ENCODE peak calls at places on chromosomes 3 and 15, in eight cellular contexts. One of them, this sample, is unnamed.

GRCh38 chr3:58529516-58530353 is 7.3 kb downstream of the ACOX2 start:
- DNase-seq in transverse colon: no peak
- DNase-seq in ascending aorta: no peak
- DNase-seq in AG04450: no peak
- DNase-seq in CD4-positive, alpha-beta T cell: no peak
- DNase-seq in CD14-positive monocyte: no peak
- DNase-seq in fibroblast of lung: no peak
- DNase-seq in MM.1S: no peak
- DNase-seq in this sample: no peak

GRCh38 chr3:54339608-54340007 is 217.3 kb downstream of the CACNA2D3 start:
- DNase-seq in CD14-positive monocyte: no peak
- DNase-seq in MM.1S: no peak
- DNase-seq in transverse colon: no peak
- DNase-seq in fibroblast of lung: no peak
- DNase-seq in CD4-positive, alpha-beta T cell: no peak
- DNase-seq in AG04450: no peak
- DNase-seq in ascending aorta: no peak
- DNase-seq in this sample: no peak

GRCh38 chr3:159914421-159914820 is 74.2 kb upstream of the IL12A start:
- DNase-seq in CD14-positive monocyte: no peak
- DNase-seq in MM.1S: no peak
- DNase-seq in fibroblast of lung: no peak
- DNase-seq in ascending aorta: no peak
- DNase-seq in transverse colon: no peak
- DNase-seq in CD4-positive, alpha-beta T cell: no peak
- DNase-seq in AG04450: no peak
- DNase-seq in this sample: no peak

GRCh38 chr3:17745301-17745700 is 2.9 kb upstream of the TBC1D5 start:
- DNase-seq in AG04450: no peak
- DNase-seq in MM.1S: no peak
- DNase-seq in fibroblast of lung: no peak
- DNase-seq in transverse colon: no peak
- DNase-seq in ascending aorta: no peak
- DNase-seq in CD14-positive monocyte: no peak
- DNase-seq in CD4-positive, alpha-beta T cell: no peak
- DNase-seq in this sample: no peak

GRCh38 chr3:52231502-52232278 is 6.2 kb upstream of the TLR9 start:
- DNase-seq in CD14-positive monocyte: peak
- DNase-seq in fibroblast of lung: peak
- DNase-seq in MM.1S: peak
- DNase-seq in transverse colon: peak
- DNase-seq in CD4-positive, alpha-beta T cell: peak
- DNase-seq in AG04450: no peak
- DNase-seq in ascending aorta: no peak
- DNase-seq in this sample: no peak

GRCh38 chr3:45491344-45491743 is 103.0 kb downstream of the LARS2 start:
- DNase-seq in ascending aorta: no peak
- DNase-seq in CD14-positive monocyte: no peak
- DNase-seq in transverse colon: no peak
- DNase-seq in CD4-positive, alpha-beta T cell: no peak
- DNase-seq in fibroblast of lung: no peak
- DNase-seq in AG04450: no peak
- DNase-seq in MM.1S: no peak
- DNase-seq in this sample: no peak

GRCh38 chr15:87871738-87872315 is 384.7 kb downstream of the NTRK3 start:
- DNase-seq in AG04450: no peak
- DNase-seq in CD4-positive, alpha-beta T cell: no peak
- DNase-seq in CD14-positive monocyte: no peak
- DNase-seq in ascending aorta: no peak
- DNase-seq in transverse colon: no peak
- DNase-seq in MM.1S: no peak
- DNase-seq in fibroblast of lung: peak
- DNase-seq in this sample: no peak

GRCh38 chr3:181313379-181313778 is 323.8 kb upstream of the DNAJC19 start:
- DNase-seq in CD4-positive, alpha-beta T cell: no peak
- DNase-seq in fibroblast of lung: no peak
- DNase-seq in MM.1S: no peak
- DNase-seq in AG04450: no peak
- DNase-seq in CD14-positive monocyte: no peak
- DNase-seq in transverse colon: no peak
- DNase-seq in ascending aorta: no peak
- DNase-seq in this sample: no peak

GRCh38 chr15:92810418-92811138 is 89.5 kb upstream of the CHD2 start:
- DNase-seq in AG04450: no peak
- DNase-seq in transverse colon: peak
- DNase-seq in CD4-positive, alpha-beta T cell: no peak
- DNase-seq in ascending aorta: no peak
- DNase-seq in CD14-positive monocyte: no peak
- DNase-seq in fibroblast of lung: peak
- DNase-seq in MM.1S: peak
- DNase-seq in this sample: no peak

GRCh38 chr3:58234516-58234931 is 3.1 kb upstream of the ABHD6 start:
- DNase-seq in CD14-positive monocyte: no peak
- DNase-seq in AG04450: peak
- DNase-seq in CD4-positive, alpha-beta T cell: no peak
- DNase-seq in fibroblast of lung: peak
- DNase-seq in ascending aorta: no peak
- DNase-seq in transverse colon: no peak
- DNase-seq in MM.1S: no peak
- DNase-seq in this sample: no peak

GRCh38 chr15:50235794-50236193 is 29.7 kb downstream of the HDC start:
- DNase-seq in transverse colon: no peak
- DNase-seq in CD14-positive monocyte: no peak
- DNase-seq in MM.1S: no peak
- DNase-seq in CD4-positive, alpha-beta T cell: no peak
- DNase-seq in AG04450: no peak
- DNase-seq in fibroblast of lung: peak
- DNase-seq in ascending aorta: no peak
- DNase-seq in this sample: no peak

GRCh38 chr15:33132722-33133345 is 61.7 kb downstream of the FMN1 start:
- DNase-seq in ascending aorta: no peak
- DNase-seq in CD14-positive monocyte: no peak
- DNase-seq in MM.1S: peak
- DNase-seq in fibroblast of lung: peak
- DNase-seq in AG04450: peak
- DNase-seq in transverse colon: peak
- DNase-seq in CD4-positive, alpha-beta T cell: no peak
- DNase-seq in this sample: no peak

GRCh38 chr3:196968233-196969000 is at the start of gene PIGZ:
- DNase-seq in ascending aorta: no peak
- DNase-seq in CD14-positive monocyte: no peak
- DNase-seq in MM.1S: peak
- DNase-seq in transverse colon: peak
- DNase-seq in fibroblast of lung: no peak
- DNase-seq in CD4-positive, alpha-beta T cell: peak
- DNase-seq in AG04450: no peak
- DNase-seq in this sample: no peak

GRCh38 chr3:186951640-186952552 is 21.6 kb downstream of the ST6GAL1 start:
- DNase-seq in ascending aorta: no peak
- DNase-seq in AG04450: no peak
- DNase-seq in CD14-positive monocyte: no peak
- DNase-seq in CD4-positive, alpha-beta T cell: no peak
- DNase-seq in fibroblast of lung: no peak
- DNase-seq in transverse colon: no peak
- DNase-seq in MM.1S: no peak
- DNase-seq in this sample: no peak

GRCh38 chr3:57130426-57131209 is 34.5 kb downstream of the IL17RD start:
- DNase-seq in fibroblast of lung: no peak
- DNase-seq in CD14-positive monocyte: no peak
- DNase-seq in ascending aorta: no peak
- DNase-seq in transverse colon: no peak
- DNase-seq in AG04450: no peak
- DNase-seq in CD4-positive, alpha-beta T cell: no peak
- DNase-seq in MM.1S: no peak
- DNase-seq in this sample: no peak

GRCh38 chr15:31360843-31361763 is 34.5 kb downstream of the KLF13 start:
- DNase-seq in MM.1S: peak
- DNase-seq in CD14-positive monocyte: peak
- DNase-seq in fibroblast of lung: no peak
- DNase-seq in transverse colon: peak
- DNase-seq in ascending aorta: no peak
- DNase-seq in CD4-positive, alpha-beta T cell: peak
- DNase-seq in AG04450: no peak
- DNase-seq in this sample: peak

GRCh38 chr3:167203062-167203461 is 177.0 kb downstream of the ZBBX start:
- DNase-seq in CD14-positive monocyte: no peak
- DNase-seq in MM.1S: no peak
- DNase-seq in ascending aorta: no peak
- DNase-seq in AG04450: no peak
- DNase-seq in fibroblast of lung: no peak
- DNase-seq in transverse colon: no peak
- DNase-seq in CD4-positive, alpha-beta T cell: no peak
- DNase-seq in this sample: no peak

GRCh38 chr3:167209011-167209410 is 171.1 kb downstream of the ZBBX start:
- DNase-seq in CD14-positive monocyte: no peak
- DNase-seq in MM.1S: no peak
- DNase-seq in CD4-positive, alpha-beta T cell: no peak
- DNase-seq in ascending aorta: no peak
- DNase-seq in transverse colon: no peak
- DNase-seq in AG04450: no peak
- DNase-seq in fibroblast of lung: no peak
- DNase-seq in this sample: no peak
- TF ChIP-seq CTCF in CD14-positive monocyte: no peak
- TF ChIP-seq CTCF in MM.1S: no peak
- TF ChIP-seq CTCF in CD4-positive, alpha-beta T cell: no peak
- TF ChIP-seq CTCF in ascending aorta: no peak
- TF ChIP-seq CTCF in transverse colon: no peak
- TF ChIP-seq CTCF in AG04450: no peak
- TF ChIP-seq CTCF in fibroblast of lung: no peak
- TF ChIP-seq CTCF in this sample: no peak

DNA sequence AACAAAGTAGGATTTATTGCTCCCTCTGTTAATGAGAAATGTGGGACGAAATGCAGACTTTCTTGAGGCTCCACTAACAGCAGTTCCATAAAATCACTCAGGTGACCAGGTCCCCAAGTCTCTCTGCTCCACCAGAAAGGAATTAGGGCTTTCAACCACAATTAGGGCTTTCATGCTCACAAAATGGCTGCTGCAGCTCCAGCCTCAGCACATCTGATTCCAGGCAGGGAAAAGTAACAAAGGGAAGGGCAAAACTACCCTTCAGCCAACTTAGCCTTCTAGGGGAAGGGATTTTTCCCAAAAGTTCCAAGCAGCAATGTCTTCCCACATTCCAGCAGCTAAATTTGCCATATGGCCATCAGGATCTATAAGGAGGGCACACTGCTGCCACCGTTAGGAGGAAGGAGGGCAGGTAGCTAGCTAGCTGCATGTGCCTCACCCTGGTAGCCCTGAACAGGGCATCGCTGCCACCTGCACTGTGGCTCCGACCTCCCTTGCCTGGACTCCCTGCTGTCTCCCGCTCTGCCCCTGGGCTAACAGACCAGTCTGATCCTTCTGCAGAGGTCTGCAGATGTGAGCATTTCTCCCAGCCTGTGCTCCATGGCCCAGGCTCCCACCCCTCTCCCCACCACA is 12.8 kb downstream of the CFAP100 start:
- DNase-seq in AG04450: no peak
- DNase-seq in CD14-positive monocyte: no peak
- DNase-seq in transverse colon: no peak
- DNase-seq in fibroblast of lung: no peak
- DNase-seq in CD4-positive, alpha-beta T cell: no peak
- DNase-seq in ascending aorta: no peak
- DNase-seq in MM.1S: no peak
- DNase-seq in this sample: no peak
- TF ChIP-seq CTCF in AG04450: no peak
- TF ChIP-seq CTCF in CD14-positive monocyte: no peak
- TF ChIP-seq CTCF in transverse colon: no peak
- TF ChIP-seq CTCF in fibroblast of lung: no peak
- TF ChIP-seq CTCF in CD4-positive, alpha-beta T cell: no peak
- TF ChIP-seq CTCF in ascending aorta: no peak
- TF ChIP-seq CTCF in MM.1S: no peak
- TF ChIP-seq CTCF in this sample: no peak

DNA sequence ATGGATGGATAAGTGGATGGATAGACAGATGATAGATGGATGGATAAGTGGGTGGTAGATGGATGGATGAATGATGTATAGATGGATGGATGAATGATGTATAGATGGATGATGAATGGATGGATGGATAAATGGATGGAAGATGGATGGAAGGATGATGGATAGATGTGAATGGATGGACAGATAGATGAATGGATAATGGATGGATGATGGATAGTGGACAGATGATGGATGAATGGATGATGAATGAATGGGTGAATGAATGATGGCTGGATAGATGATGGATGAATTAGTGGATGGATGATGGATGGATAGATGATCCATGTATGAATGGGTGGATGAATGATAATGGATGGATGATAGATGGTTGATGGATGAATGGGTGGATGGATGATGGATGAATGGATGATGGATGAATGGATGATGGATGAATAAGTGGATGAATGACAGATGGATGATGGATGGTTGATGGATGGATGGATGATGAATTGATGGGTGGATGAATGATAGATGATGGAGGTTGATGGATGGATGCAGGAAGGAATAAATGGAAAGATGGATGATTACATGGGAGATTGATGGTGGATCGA is 69.3 kb downstream of the ITGA11 start:
- DNase-seq in CD14-positive monocyte: no peak
- DNase-seq in ascending aorta: no peak
- DNase-seq in AG04450: no peak
- DNase-seq in transverse colon: no peak
- DNase-seq in CD4-positive, alpha-beta T cell: no peak
- DNase-seq in MM.1S: no peak
- DNase-seq in fibroblast of lung: no peak
- DNase-seq in this sample: no peak
- TF ChIP-seq CTCF in CD14-positive monocyte: no peak
- TF ChIP-seq CTCF in ascending aorta: no peak
- TF ChIP-seq CTCF in AG04450: no peak
- TF ChIP-seq CTCF in transverse colon: no peak
- TF ChIP-seq CTCF in CD4-positive, alpha-beta T cell: no peak
- TF ChIP-seq CTCF in MM.1S: no peak
- TF ChIP-seq CTCF in fibroblast of lung: no peak
- TF ChIP-seq CTCF in this sample: no peak

DNA sequence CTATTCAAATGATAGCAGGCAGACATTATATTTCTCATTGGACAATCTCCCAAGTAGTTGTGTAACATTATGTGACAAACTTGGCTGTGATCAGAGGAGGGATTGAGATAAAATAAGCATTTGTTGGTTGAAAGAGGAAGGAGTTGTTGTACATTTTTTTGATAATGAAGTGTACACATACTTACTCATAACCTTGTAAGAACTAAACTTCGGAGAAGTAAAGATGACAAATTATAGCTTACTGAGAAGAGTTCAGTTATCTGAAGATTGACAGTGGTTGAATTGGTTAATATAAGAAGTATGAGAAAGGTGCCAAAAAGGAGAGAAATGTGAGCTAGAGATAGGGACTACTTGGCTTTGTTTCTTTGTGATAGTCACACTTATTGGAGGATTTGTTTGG is 32.6 kb downstream of the STT3B start:
- DNase-seq in AG04450: no peak
- DNase-seq in MM.1S: no peak
- DNase-seq in fibroblast of lung: no peak
- DNase-seq in transverse colon: no peak
- DNase-seq in CD14-positive monocyte: no peak
- DNase-seq in CD4-positive, alpha-beta T cell: no peak
- DNase-seq in ascending aorta: no peak
- DNase-seq in this sample: no peak
- TF ChIP-seq CTCF in AG04450: no peak
- TF ChIP-seq CTCF in MM.1S: no peak
- TF ChIP-seq CTCF in fibroblast of lung: no peak
- TF ChIP-seq CTCF in transverse colon: no peak
- TF ChIP-seq CTCF in CD14-positive monocyte: no peak
- TF ChIP-seq CTCF in CD4-positive, alpha-beta T cell: no peak
- TF ChIP-seq CTCF in ascending aorta: no peak
- TF ChIP-seq CTCF in this sample: no peak

GRCh38 chr15:28080386-28080785 is 18.7 kb downstream of the OCA2 start:
- DNase-seq in CD4-positive, alpha-beta T cell: no peak
- DNase-seq in transverse colon: no peak
- DNase-seq in ascending aorta: no peak
- DNase-seq in CD14-positive monocyte: no peak
- DNase-seq in AG04450: no peak
- DNase-seq in MM.1S: no peak
- DNase-seq in fibroblast of lung: no peak
- DNase-seq in this sample: no peak
- TF ChIP-seq CTCF in CD4-positive, alpha-beta T cell: no peak
- TF ChIP-seq CTCF in transverse colon: no peak
- TF ChIP-seq CTCF in ascending aorta: no peak
- TF ChIP-seq CTCF in CD14-positive monocyte: no peak
- TF ChIP-seq CTCF in AG04450: no peak
- TF ChIP-seq CTCF in MM.1S: no peak
- TF ChIP-seq CTCF in fibroblast of lung: no peak
- TF ChIP-seq CTCF in this sample: no peak